ENCODE peak calls at places on chromosomes 6 and 20, in eight cellular contexts. One of them, this sample, is unnamed.

GRCh38 chr20:31988430-31989015 is 20.6 kb downstream of the XKR7 start:
- DNase-seq in fibroblast of lung: no peak
- DNase-seq in MM.1S: no peak
- DNase-seq in GM23338: no peak
- DNase-seq in mesenchymal stem cell: no peak
- DNase-seq in neural progenitor cell: no peak
- DNase-seq in IMR-90: no peak
- DNase-seq in hepatocyte: no peak
- DNase-seq in this sample: no peak

GRCh38 chr6:159020011-159020410 is 20.0 kb upstream of the RSPH3 start:
- DNase-seq in fibroblast of lung: no peak
- DNase-seq in MM.1S: no peak
- DNase-seq in GM23338: no peak
- DNase-seq in mesenchymal stem cell: no peak
- DNase-seq in neural progenitor cell: no peak
- DNase-seq in IMR-90: no peak
- DNase-seq in hepatocyte: no peak
- DNase-seq in this sample: no peak

GRCh38 chr20:58889334-58890072 is 37.0 kb downstream of the GNAS start:
- DNase-seq in fibroblast of lung: no peak
- DNase-seq in MM.1S: no peak
- DNase-seq in GM23338: no peak
- DNase-seq in mesenchymal stem cell: no peak
- DNase-seq in neural progenitor cell: peak; percentile 61
- DNase-seq in IMR-90: no peak
- DNase-seq in hepatocyte: peak; percentile 37
- DNase-seq in this sample: peak; percentile 56

GRCh38 chr20:42744756-42745465 is 444.8 kb downstream of the PTPRT start:
- DNase-seq in fibroblast of lung: no peak
- DNase-seq in MM.1S: no peak
- DNase-seq in GM23338: no peak
- DNase-seq in mesenchymal stem cell: no peak
- DNase-seq in neural progenitor cell: no peak
- DNase-seq in IMR-90: no peak
- DNase-seq in hepatocyte: no peak
- DNase-seq in this sample: no peak

GRCh38 chr6:138719011-138719635 is 54.4 kb upstream of the CCDC28A start:
- DNase-seq in fibroblast of lung: peak; percentile 52
- DNase-seq in MM.1S: no peak
- DNase-seq in GM23338: no peak
- DNase-seq in mesenchymal stem cell: peak; percentile 73
- DNase-seq in neural progenitor cell: no peak
- DNase-seq in IMR-90: peak; percentile 20
- DNase-seq in hepatocyte: no peak
- DNase-seq in this sample: no peak

GRCh38 chr20:38091447-38092216 is 58.1 kb downstream of the RPRD1B start:
- DNase-seq in fibroblast of lung: peak; percentile 22
- DNase-seq in MM.1S: peak; percentile 11
- DNase-seq in GM23338: no peak
- DNase-seq in mesenchymal stem cell: peak; percentile 22
- DNase-seq in neural progenitor cell: no peak
- DNase-seq in IMR-90: peak; percentile 27
- DNase-seq in hepatocyte: no peak
- DNase-seq in this sample: no peak

GRCh38 chr20:32536861-32537656 is 48.1 kb downstream of the NOL4L start:
- DNase-seq in fibroblast of lung: no peak
- DNase-seq in MM.1S: peak; percentile 82
- DNase-seq in GM23338: peak; percentile 61
- DNase-seq in mesenchymal stem cell: no peak
- DNase-seq in neural progenitor cell: peak; percentile 39
- DNase-seq in IMR-90: no peak
- DNase-seq in hepatocyte: peak; percentile 89
- DNase-seq in this sample: no peak

GRCh38 chr6:80535914-80536565 is 429.6 kb downstream of the BCKDHB start:
- DNase-seq in fibroblast of lung: peak; percentile 49
- DNase-seq in MM.1S: no peak
- DNase-seq in GM23338: no peak
- DNase-seq in mesenchymal stem cell: peak; percentile 51
- DNase-seq in neural progenitor cell: no peak
- DNase-seq in IMR-90: peak; percentile 79
- DNase-seq in hepatocyte: no peak
- DNase-seq in this sample: no peak

GRCh38 chr20:49888341-49889244 is 26.7 kb downstream of the SPATA2 start:
- DNase-seq in fibroblast of lung: peak; percentile 49
- DNase-seq in MM.1S: peak; percentile 21
- DNase-seq in GM23338: peak; percentile 90
- DNase-seq in mesenchymal stem cell: peak; percentile 62
- DNase-seq in neural progenitor cell: peak; percentile 85
- DNase-seq in IMR-90: peak; percentile 56
- DNase-seq in hepatocyte: peak; percentile 72
- DNase-seq in this sample: peak; percentile 59

GRCh38 chr6:157241411-157241979 is 81.8 kb downstream of the TMEM242 start:
- DNase-seq in fibroblast of lung: no peak
- DNase-seq in MM.1S: no peak
- DNase-seq in GM23338: no peak
- DNase-seq in mesenchymal stem cell: no peak
- DNase-seq in neural progenitor cell: no peak
- DNase-seq in IMR-90: no peak
- DNase-seq in hepatocyte: no peak
- DNase-seq in this sample: peak; percentile 36

GRCh38 chr6:157239148-157239547 is 84.2 kb downstream of the TMEM242 start:
- DNase-seq in fibroblast of lung: no peak
- DNase-seq in MM.1S: no peak
- DNase-seq in GM23338: no peak
- DNase-seq in mesenchymal stem cell: no peak
- DNase-seq in neural progenitor cell: no peak
- DNase-seq in IMR-90: no peak
- DNase-seq in hepatocyte: no peak
- DNase-seq in this sample: no peak

GRCh38 chr6:157240960-157241311 is 82.4 kb downstream of the TMEM242 start:
- DNase-seq in fibroblast of lung: no peak
- DNase-seq in MM.1S: no peak
- DNase-seq in GM23338: no peak
- DNase-seq in mesenchymal stem cell: no peak
- DNase-seq in neural progenitor cell: no peak
- DNase-seq in IMR-90: no peak
- DNase-seq in hepatocyte: no peak
- DNase-seq in this sample: no peak

GRCh38 chr6:157239671-157240058 is 83.7 kb downstream of the TMEM242 start:
- DNase-seq in fibroblast of lung: no peak
- DNase-seq in MM.1S: no peak
- DNase-seq in GM23338: no peak
- DNase-seq in mesenchymal stem cell: no peak
- DNase-seq in neural progenitor cell: no peak
- DNase-seq in IMR-90: no peak
- DNase-seq in hepatocyte: no peak
- DNase-seq in this sample: no peak

GRCh38 chr6:157240059-157240959 is 83.0 kb downstream of the TMEM242 start:
- DNase-seq in fibroblast of lung: peak; percentile 71
- DNase-seq in MM.1S: peak; percentile 51
- DNase-seq in GM23338: no peak
- DNase-seq in mesenchymal stem cell: peak; percentile 25
- DNase-seq in neural progenitor cell: peak; percentile 55
- DNase-seq in IMR-90: peak; percentile 41
- DNase-seq in hepatocyte: peak; percentile 62
- DNase-seq in this sample: peak; percentile 93
- H2AFZ ChIP-seq in fibroblast of lung: peak overlapping the region; percentile 46
- H2AFZ ChIP-seq in MM.1S: peak overlapping the region; percentile 70
- H2AFZ ChIP-seq in GM23338: peak overlapping the region; percentile 94
- H2AFZ ChIP-seq in mesenchymal stem cell: no peak overlapping the region
- H2AFZ ChIP-seq in neural progenitor cell: no peak overlapping the region
- H2AFZ ChIP-seq in IMR-90: peak overlapping the region; percentile 87
- H2AFZ ChIP-seq in hepatocyte: no peak overlapping the region
- H2AFZ ChIP-seq in this sample: peak overlapping the region; percentile 88

GRCh38 chr20:2805682-2806350 is 5.4 kb upstream of the CPXM1 start:
- DNase-seq in fibroblast of lung: peak; percentile 39
- DNase-seq in MM.1S: no peak
- DNase-seq in GM23338: peak; percentile 62
- DNase-seq in mesenchymal stem cell: no peak
- DNase-seq in neural progenitor cell: no peak
- DNase-seq in IMR-90: peak; percentile 29
- DNase-seq in hepatocyte: no peak
- DNase-seq in this sample: no peak
- H2AFZ ChIP-seq in fibroblast of lung: no peak overlapping the region
- H2AFZ ChIP-seq in MM.1S: no peak overlapping the region
- H2AFZ ChIP-seq in GM23338: peak overlapping the region; percentile 74
- H2AFZ ChIP-seq in mesenchymal stem cell: no peak overlapping the region
- H2AFZ ChIP-seq in neural progenitor cell: peak overlapping the region; percentile 57
- H2AFZ ChIP-seq in IMR-90: peak overlapping the region; percentile 65
- H2AFZ ChIP-seq in hepatocyte: no peak overlapping the region
- H2AFZ ChIP-seq in this sample: no peak overlapping the region

DNA sequence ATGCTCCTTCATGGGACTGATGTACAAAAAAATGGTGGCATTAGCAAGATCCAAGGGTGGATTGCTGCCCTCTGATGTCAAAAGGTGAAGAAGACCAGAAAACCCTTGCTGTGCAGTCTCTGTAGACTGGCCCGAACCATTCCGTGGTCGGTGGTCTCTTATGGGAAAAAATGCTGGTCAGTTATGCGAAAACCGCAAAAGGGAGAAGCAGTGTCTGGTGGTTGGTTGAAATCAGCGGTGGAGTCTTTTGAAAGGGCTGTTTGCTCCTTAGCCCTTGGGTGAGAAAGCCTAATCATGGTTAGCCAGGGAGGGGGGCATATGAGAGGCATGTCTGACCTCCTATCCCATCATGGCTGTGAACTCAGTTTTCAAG is 108.1 kb downstream of the DTNBP1 start:
- DNase-seq in fibroblast of lung: no peak
- DNase-seq in MM.1S: no peak
- DNase-seq in GM23338: no peak
- DNase-seq in mesenchymal stem cell: no peak
- DNase-seq in neural progenitor cell: no peak
- DNase-seq in IMR-90: no peak
- DNase-seq in hepatocyte: no peak
- DNase-seq in this sample: no peak
- H2AFZ ChIP-seq in fibroblast of lung: no peak overlapping the region
- H2AFZ ChIP-seq in MM.1S: no peak overlapping the region
- H2AFZ ChIP-seq in GM23338: no peak overlapping the region
- H2AFZ ChIP-seq in mesenchymal stem cell: no peak overlapping the region
- H2AFZ ChIP-seq in neural progenitor cell: no peak overlapping the region
- H2AFZ ChIP-seq in IMR-90: no peak overlapping the region
- H2AFZ ChIP-seq in hepatocyte: no peak overlapping the region
- H2AFZ ChIP-seq in this sample: no peak overlapping the region

DNA sequence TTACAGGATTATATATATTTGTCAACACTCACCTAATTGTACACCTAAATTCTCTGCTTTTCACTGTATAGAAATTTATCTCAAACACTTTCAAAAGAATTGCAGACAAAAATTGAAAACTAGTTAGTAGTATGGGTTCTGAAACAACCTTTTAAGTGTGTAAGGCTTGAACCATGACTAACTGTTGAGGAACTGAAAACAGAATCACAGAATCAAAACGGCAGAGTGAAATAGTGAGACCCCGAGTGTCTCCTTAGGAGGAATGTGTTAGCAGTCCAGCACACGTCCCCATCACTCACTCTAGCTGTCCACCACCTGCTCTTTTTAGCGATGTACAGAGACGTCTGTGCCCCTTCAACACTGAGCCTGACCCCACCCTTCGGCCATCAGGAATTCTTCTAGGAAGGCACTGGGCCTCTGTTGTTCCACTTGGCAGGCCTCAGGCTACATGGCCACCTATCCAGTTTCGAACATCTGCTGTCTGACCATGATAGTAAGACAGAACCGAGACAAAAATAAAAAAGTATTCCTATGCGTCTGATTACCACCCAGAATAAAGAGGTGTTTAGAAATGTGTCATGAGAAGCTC is 227.4 kb downstream of the C6orf118 start:
- DNase-seq in fibroblast of lung: no peak
- DNase-seq in MM.1S: no peak
- DNase-seq in GM23338: no peak
- DNase-seq in mesenchymal stem cell: no peak
- DNase-seq in neural progenitor cell: no peak
- DNase-seq in IMR-90: no peak
- DNase-seq in hepatocyte: no peak
- DNase-seq in this sample: no peak
- H2AFZ ChIP-seq in fibroblast of lung: no peak overlapping the region
- H2AFZ ChIP-seq in MM.1S: no peak overlapping the region
- H2AFZ ChIP-seq in GM23338: no peak overlapping the region
- H2AFZ ChIP-seq in mesenchymal stem cell: no peak overlapping the region
- H2AFZ ChIP-seq in neural progenitor cell: no peak overlapping the region
- H2AFZ ChIP-seq in IMR-90: no peak overlapping the region
- H2AFZ ChIP-seq in hepatocyte: no peak overlapping the region
- H2AFZ ChIP-seq in this sample: no peak overlapping the region

GRCh38 chr20:43983904-43984361 is 69.3 kb downstream of the TOX2 start:
- DNase-seq in fibroblast of lung: peak; percentile 40
- DNase-seq in MM.1S: no peak
- DNase-seq in GM23338: no peak
- DNase-seq in mesenchymal stem cell: no peak
- DNase-seq in neural progenitor cell: no peak
- DNase-seq in IMR-90: no peak
- DNase-seq in hepatocyte: no peak
- DNase-seq in this sample: no peak

GRCh38 chr20:43983359-43983758 is 68.7 kb downstream of the TOX2 start:
- DNase-seq in fibroblast of lung: no peak
- DNase-seq in MM.1S: peak; percentile 30
- DNase-seq in GM23338: peak; percentile 62
- DNase-seq in mesenchymal stem cell: no peak
- DNase-seq in neural progenitor cell: no peak
- DNase-seq in IMR-90: no peak
- DNase-seq in hepatocyte: no peak
- DNase-seq in this sample: no peak

GRCh38 chr20:43985121-43985520 is 70.5 kb downstream of the TOX2 start:
- DNase-seq in fibroblast of lung: no peak
- DNase-seq in MM.1S: no peak
- DNase-seq in GM23338: no peak
- DNase-seq in mesenchymal stem cell: no peak
- DNase-seq in neural progenitor cell: no peak
- DNase-seq in IMR-90: no peak
- DNase-seq in hepatocyte: no peak
- DNase-seq in this sample: no peak

GRCh38 chr20:43985608-43986316 is 71.1 kb downstream of the TOX2 start:
- DNase-seq in fibroblast of lung: no peak
- DNase-seq in MM.1S: no peak
- DNase-seq in GM23338: peak; percentile 15
- DNase-seq in mesenchymal stem cell: no peak
- DNase-seq in neural progenitor cell: no peak
- DNase-seq in IMR-90: no peak
- DNase-seq in hepatocyte: no peak
- DNase-seq in this sample: no peak

GRCh38 chr20:43984587-43984986 is 69.9 kb downstream of the TOX2 start:
- DNase-seq in fibroblast of lung: no peak
- DNase-seq in MM.1S: no peak
- DNase-seq in GM23338: no peak
- DNase-seq in mesenchymal stem cell: no peak
- DNase-seq in neural progenitor cell: no peak
- DNase-seq in IMR-90: no peak
- DNase-seq in hepatocyte: no peak
- DNase-seq in this sample: no peak
- H2AFZ ChIP-seq in fibroblast of lung: no peak overlapping the region
- H2AFZ ChIP-seq in MM.1S: no peak overlapping the region
- H2AFZ ChIP-seq in GM23338: no peak overlapping the region
- H2AFZ ChIP-seq in mesenchymal stem cell: no peak overlapping the region
- H2AFZ ChIP-seq in neural progenitor cell: no peak overlapping the region
- H2AFZ ChIP-seq in IMR-90: no peak overlapping the region
- H2AFZ ChIP-seq in hepatocyte: no peak overlapping the region
- H2AFZ ChIP-seq in this sample: no peak overlapping the region

GRCh38 chr6:42407379-42407778 is 44.3 kb downstream of the TRERF1 start:
- DNase-seq in fibroblast of lung: peak; percentile 97
- DNase-seq in MM.1S: no peak
- DNase-seq in GM23338: no peak
- DNase-seq in mesenchymal stem cell: peak; percentile 61
- DNase-seq in neural progenitor cell: no peak
- DNase-seq in IMR-90: peak; percentile 92
- DNase-seq in hepatocyte: no peak
- DNase-seq in this sample: peak; percentile 96
- H2AFZ ChIP-seq in fibroblast of lung: no peak overlapping the region
- H2AFZ ChIP-seq in MM.1S: no peak overlapping the region
- H2AFZ ChIP-seq in GM23338: no peak overlapping the region
- H2AFZ ChIP-seq in mesenchymal stem cell: no peak overlapping the region
- H2AFZ ChIP-seq in neural progenitor cell: no peak overlapping the region
- H2AFZ ChIP-seq in IMR-90: peak overlapping the region; percentile 54
- H2AFZ ChIP-seq in hepatocyte: no peak overlapping the region
- H2AFZ ChIP-seq in this sample: peak overlapping the region; percentile 82

GRCh38 chr6:135902756-135903331 is 51.3 kb downstream of the PDE7B start:
- DNase-seq in fibroblast of lung: peak; percentile 54
- DNase-seq in MM.1S: no peak
- DNase-seq in GM23338: no peak
- DNase-seq in mesenchymal stem cell: no peak
- DNase-seq in neural progenitor cell: no peak
- DNase-seq in IMR-90: no peak
- DNase-seq in hepatocyte: no peak
- DNase-seq in this sample: peak; percentile 42
- H2AFZ ChIP-seq in fibroblast of lung: no peak overlapping the region
- H2AFZ ChIP-seq in MM.1S: no peak overlapping the region
- H2AFZ ChIP-seq in GM23338: no peak overlapping the region
- H2AFZ ChIP-seq in mesenchymal stem cell: no peak overlapping the region
- H2AFZ ChIP-seq in neural progenitor cell: no peak overlapping the region
- H2AFZ ChIP-seq in IMR-90: no peak overlapping the region
- H2AFZ ChIP-seq in hepatocyte: no peak overlapping the region
- H2AFZ ChIP-seq in this sample: peak overlapping the region; percentile 83